ENCODE peak calls at places on chromosomes 3 and 15, in eight cellular contexts. One of them, this sample, is unnamed.

GRCh38 chr3:178112134-178112533 is 424.1 kb upstream of the KCNMB2 start:
- DNase-seq in A549: no peak
- DNase-seq in body of pancreas: no peak
- DNase-seq in BE2C: no peak
- DNase-seq in astrocyte: no peak
- DNase-seq in hepatocyte: no peak
- DNase-seq in psoas muscle: no peak
- DNase-seq in stomach: no peak
- DNase-seq in this sample: no peak

GRCh38 chr3:17639257-17639656 is 103.2 kb downstream of the TBC1D5 start:
- DNase-seq in stomach: no peak
- DNase-seq in astrocyte: peak; percentile 73
- DNase-seq in hepatocyte: no peak
- DNase-seq in body of pancreas: no peak
- DNase-seq in A549: peak; percentile 83
- DNase-seq in psoas muscle: no peak
- DNase-seq in BE2C: no peak
- DNase-seq in this sample: no peak

GRCh38 chr3:40521254-40521653 is 3.5 kb upstream of the ZNF621 start:
- DNase-seq in A549: no peak
- DNase-seq in stomach: no peak
- DNase-seq in hepatocyte: no peak
- DNase-seq in body of pancreas: no peak
- DNase-seq in BE2C: no peak
- DNase-seq in psoas muscle: no peak
- DNase-seq in astrocyte: no peak
- DNase-seq in this sample: no peak

GRCh38 chr15:37045859-37046318 is 54.5 kb downstream of the MEIS2 start:
- DNase-seq in A549: no peak
- DNase-seq in astrocyte: no peak
- DNase-seq in psoas muscle: no peak
- DNase-seq in body of pancreas: no peak
- DNase-seq in stomach: no peak
- DNase-seq in BE2C: no peak
- DNase-seq in hepatocyte: peak; percentile 39
- DNase-seq in this sample: peak; percentile 3

GRCh38 chr3:115581347-115582135 is 41.8 kb upstream of the GAP43 start:
- DNase-seq in A549: no peak
- DNase-seq in hepatocyte: peak; percentile 43
- DNase-seq in astrocyte: peak; percentile 7
- DNase-seq in stomach: no peak
- DNase-seq in BE2C: peak; percentile 9
- DNase-seq in body of pancreas: no peak
- DNase-seq in psoas muscle: peak; percentile 25
- DNase-seq in this sample: no peak

GRCh38 chr15:87207945-87208580 is 1048.5 kb downstream of the NTRK3 start:
- DNase-seq in astrocyte: peak; percentile 86
- DNase-seq in A549: no peak
- DNase-seq in BE2C: no peak
- DNase-seq in psoas muscle: no peak
- DNase-seq in hepatocyte: no peak
- DNase-seq in body of pancreas: no peak
- DNase-seq in stomach: no peak
- DNase-seq in this sample: no peak

GRCh38 chr3:132550579-132551305 is 46.3 kb upstream of the ACKR4 start:
- DNase-seq in astrocyte: peak; percentile 36
- DNase-seq in hepatocyte: no peak
- DNase-seq in body of pancreas: peak; percentile 53
- DNase-seq in A549: no peak
- DNase-seq in stomach: no peak
- DNase-seq in BE2C: no peak
- DNase-seq in psoas muscle: no peak
- DNase-seq in this sample: no peak

GRCh38 chr3:138452491-138452890 is 18.1 kb downstream of the ESYT3 start:
- DNase-seq in hepatocyte: no peak
- DNase-seq in A549: no peak
- DNase-seq in body of pancreas: no peak
- DNase-seq in astrocyte: no peak
- DNase-seq in stomach: no peak
- DNase-seq in BE2C: no peak
- DNase-seq in psoas muscle: no peak
- DNase-seq in this sample: no peak

GRCh38 chr3:123640311-123641083 is 55.6 kb upstream of the HACD2 start:
- DNase-seq in psoas muscle: no peak
- DNase-seq in BE2C: no peak
- DNase-seq in hepatocyte: no peak
- DNase-seq in body of pancreas: no peak
- DNase-seq in stomach: no peak
- DNase-seq in A549: no peak
- DNase-seq in astrocyte: peak; percentile 84
- DNase-seq in this sample: no peak

GRCh38 chr3:123641505-123641904 is 56.7 kb upstream of the HACD2 start:
- DNase-seq in astrocyte: no peak
- DNase-seq in stomach: no peak
- DNase-seq in A549: no peak
- DNase-seq in hepatocyte: no peak
- DNase-seq in psoas muscle: no peak
- DNase-seq in body of pancreas: no peak
- DNase-seq in BE2C: no peak
- DNase-seq in this sample: no peak

GRCh38 chr3:123642957-123643330 is 58.1 kb upstream of the HACD2 start:
- DNase-seq in BE2C: no peak
- DNase-seq in body of pancreas: no peak
- DNase-seq in astrocyte: no peak
- DNase-seq in stomach: no peak
- DNase-seq in psoas muscle: no peak
- DNase-seq in hepatocyte: no peak
- DNase-seq in A549: no peak
- DNase-seq in this sample: no peak

GRCh38 chr3:123641084-123641462 is 56.2 kb upstream of the HACD2 start:
- DNase-seq in body of pancreas: no peak
- DNase-seq in psoas muscle: no peak
- DNase-seq in A549: no peak
- DNase-seq in BE2C: no peak
- DNase-seq in stomach: no peak
- DNase-seq in astrocyte: no peak
- DNase-seq in hepatocyte: no peak
- DNase-seq in this sample: no peak

DNA sequence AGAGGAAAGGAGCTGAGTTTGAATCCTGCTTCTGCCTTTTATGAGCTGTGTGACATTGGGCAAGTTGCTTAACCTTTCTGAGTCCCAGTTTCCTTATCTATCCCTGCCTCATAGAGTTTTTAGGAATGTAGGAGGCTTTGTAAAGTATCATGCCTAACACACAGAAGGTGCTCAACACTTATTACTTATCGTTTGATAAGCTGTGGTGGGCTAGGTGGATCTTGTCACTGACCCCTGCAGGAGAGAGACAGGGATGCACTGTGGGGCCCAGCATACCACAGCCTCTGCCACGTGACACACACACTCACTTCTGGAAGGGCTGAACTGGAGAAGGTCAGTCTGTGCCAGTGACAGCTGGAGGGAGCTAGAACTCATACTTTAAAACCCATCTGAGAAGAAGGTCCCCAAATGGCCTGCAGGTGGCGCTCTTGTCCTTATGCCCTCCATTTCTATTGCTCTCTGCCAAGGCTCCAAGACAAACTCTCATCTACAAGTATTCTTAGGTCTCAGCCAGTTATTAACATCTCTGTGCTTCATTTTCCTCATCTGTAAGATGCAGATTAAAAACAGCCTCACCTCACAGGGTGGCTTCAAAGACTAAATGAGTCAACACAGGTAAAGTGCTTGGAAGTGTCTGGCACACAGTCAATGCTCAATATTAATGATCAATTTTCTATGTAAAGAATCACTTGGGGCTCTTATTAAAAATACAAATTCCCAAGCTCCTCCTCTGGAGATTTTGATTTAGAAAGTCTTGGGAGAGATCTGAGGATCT is 57.5 kb upstream of the HACD2 start:
- DNase-seq in astrocyte: peak; percentile 84
- DNase-seq in stomach: peak; percentile 72
- DNase-seq in BE2C: peak; percentile 86
- DNase-seq in body of pancreas: peak; percentile 86
- DNase-seq in hepatocyte: peak; percentile 87
- DNase-seq in psoas muscle: peak; percentile 53
- DNase-seq in A549: peak; percentile 92
- DNase-seq in this sample: peak; percentile 71
- H3K4me1 ChIP-seq in astrocyte: no peaks in the 10 kb centered on the region
- H3K4me1 ChIP-seq in stomach: peaks cover 32% of the 10 kb centered on the region
- H3K4me1 ChIP-seq in BE2C: no peaks in the 10 kb centered on the region
- H3K4me1 ChIP-seq in body of pancreas: no peaks in the 10 kb centered on the region
- H3K4me1 ChIP-seq in hepatocyte: no peaks in the 10 kb centered on the region
- H3K4me1 ChIP-seq in psoas muscle: no peaks in the 10 kb centered on the region
- H3K4me1 ChIP-seq in A549: no peaks in the 10 kb centered on the region
- H3K4me1 ChIP-seq in this sample: no peaks in the 10 kb centered on the region

DNA sequence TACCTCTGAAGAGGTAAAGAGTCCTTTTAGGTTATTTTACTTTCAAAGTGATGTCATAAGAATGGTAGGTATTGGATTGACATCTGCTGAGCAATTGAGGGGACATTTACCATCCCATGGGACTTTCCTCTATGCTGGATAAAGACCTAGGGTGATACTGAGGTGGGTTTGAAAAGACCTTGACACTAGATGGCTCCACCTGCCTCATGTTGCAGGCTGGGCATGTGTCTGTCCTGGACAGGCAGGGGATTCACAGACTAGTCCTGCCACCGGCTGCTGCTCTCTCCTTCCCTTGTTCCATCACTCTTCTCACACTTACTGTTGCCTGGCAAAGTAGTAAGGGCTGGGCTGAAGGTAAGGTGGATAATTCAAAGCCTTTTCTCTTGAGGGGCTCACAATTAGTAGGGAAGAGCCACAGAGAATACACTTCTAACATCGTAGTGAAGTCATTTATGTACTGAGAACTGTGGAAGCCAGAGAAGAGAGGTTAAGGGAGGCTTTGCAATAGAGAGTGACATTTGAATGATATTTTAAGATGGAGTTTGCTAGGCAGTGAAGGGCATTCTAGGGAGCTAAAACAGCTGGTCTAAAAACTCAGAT is 27.7 kb downstream of the TRAK1 start:
- DNase-seq in stomach: peak; percentile 56
- DNase-seq in psoas muscle: no peak
- DNase-seq in body of pancreas: peak; percentile 42
- DNase-seq in hepatocyte: peak; percentile 75
- DNase-seq in BE2C: peak; percentile 40
- DNase-seq in astrocyte: no peak
- DNase-seq in A549: peak; percentile 63
- DNase-seq in this sample: peak; percentile 26
- TF ChIP-seq CTCF in stomach: peak; percentile 51
- TF ChIP-seq CTCF in psoas muscle: peak; percentile 53
- TF ChIP-seq CTCF in body of pancreas: no peak
- TF ChIP-seq CTCF in hepatocyte: peak; percentile 54
- TF ChIP-seq CTCF in BE2C: peak; percentile 62
- TF ChIP-seq CTCF in astrocyte: peak; percentile 17
- TF ChIP-seq CTCF in A549: peak; percentile 63
- TF ChIP-seq CTCF in this sample: no peak

DNA sequence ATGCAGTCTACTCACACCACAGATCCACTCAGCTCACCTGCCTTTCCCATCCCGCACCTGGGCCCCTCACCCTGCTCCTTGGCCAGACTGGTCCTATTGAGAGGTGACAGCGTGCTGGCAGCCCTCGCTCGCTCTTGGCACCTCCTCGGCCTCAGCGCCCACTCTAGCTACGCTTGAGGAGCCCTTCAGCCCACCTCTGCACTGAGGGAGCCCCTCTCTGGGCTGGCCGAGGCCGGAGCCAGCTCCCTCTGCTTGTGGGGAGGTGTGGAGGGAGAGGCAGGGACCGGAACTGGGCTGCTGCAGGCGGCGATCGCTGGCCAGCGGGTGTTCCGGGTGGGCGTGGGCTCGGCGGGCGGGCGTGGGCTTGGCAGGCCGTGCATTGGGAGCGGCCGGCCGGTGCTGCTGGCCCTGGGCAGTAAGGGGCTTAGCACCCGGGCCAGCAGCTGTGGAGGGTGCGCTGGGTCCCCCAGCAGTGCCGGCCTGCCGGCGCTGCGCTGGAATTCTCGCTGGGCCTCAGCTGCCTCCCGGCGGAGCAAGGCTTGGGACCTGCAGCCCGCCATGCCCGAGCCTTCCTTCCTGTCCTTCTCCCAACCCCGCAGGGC is 45.5 kb upstream of the USP3 start:
- DNase-seq in BE2C: no peak
- DNase-seq in astrocyte: no peak
- DNase-seq in A549: no peak
- DNase-seq in hepatocyte: no peak
- DNase-seq in stomach: no peak
- DNase-seq in psoas muscle: no peak
- DNase-seq in body of pancreas: no peak
- DNase-seq in this sample: no peak
- H3K4me1 ChIP-seq in BE2C: no peaks in the 10 kb centered on the region
- H3K4me1 ChIP-seq in astrocyte: peaks cover 11% of the 10 kb centered on the region
- H3K4me1 ChIP-seq in A549: peaks cover 37% of the 10 kb centered on the region
- H3K4me1 ChIP-seq in hepatocyte: peaks cover 29% of the 10 kb centered on the region
- H3K4me1 ChIP-seq in stomach: peaks cover 34% of the 10 kb centered on the region
- H3K4me1 ChIP-seq in psoas muscle: no peaks in the 10 kb centered on the region
- H3K4me1 ChIP-seq in body of pancreas: peaks cover 31% of the 10 kb centered on the region
- H3K4me1 ChIP-seq in this sample: no peaks in the 10 kb centered on the region

GRCh38 chr3:53885239-53885638 is 3.3 kb upstream of the ACTR8 start:
- DNase-seq in body of pancreas: no peak
- DNase-seq in astrocyte: no peak
- DNase-seq in hepatocyte: no peak
- DNase-seq in BE2C: no peak
- DNase-seq in A549: peak; percentile 17
- DNase-seq in psoas muscle: no peak
- DNase-seq in stomach: no peak
- DNase-seq in this sample: no peak

GRCh38 chr3:53880396-53881345 is 1.3 kb downstream of the ACTR8 start:
- DNase-seq in stomach: no peak
- DNase-seq in body of pancreas: no peak
- DNase-seq in A549: no peak
- DNase-seq in psoas muscle: no peak
- DNase-seq in hepatocyte: no peak
- DNase-seq in BE2C: no peak
- DNase-seq in astrocyte: peak; percentile 44
- DNase-seq in this sample: no peak

GRCh38 chr3:53883008-53883407 is 1.1 kb upstream of the ACTR8 start:
- DNase-seq in body of pancreas: no peak
- DNase-seq in A549: no peak
- DNase-seq in astrocyte: no peak
- DNase-seq in hepatocyte: no peak
- DNase-seq in psoas muscle: no peak
- DNase-seq in stomach: no peak
- DNase-seq in BE2C: no peak
- DNase-seq in this sample: no peak

GRCh38 chr3:53884623-53885022 is 2.7 kb upstream of the ACTR8 start:
- DNase-seq in A549: no peak
- DNase-seq in astrocyte: no peak
- DNase-seq in psoas muscle: no peak
- DNase-seq in stomach: no peak
- DNase-seq in BE2C: no peak
- DNase-seq in hepatocyte: no peak
- DNase-seq in body of pancreas: no peak
- DNase-seq in this sample: peak; percentile 4

DNA sequence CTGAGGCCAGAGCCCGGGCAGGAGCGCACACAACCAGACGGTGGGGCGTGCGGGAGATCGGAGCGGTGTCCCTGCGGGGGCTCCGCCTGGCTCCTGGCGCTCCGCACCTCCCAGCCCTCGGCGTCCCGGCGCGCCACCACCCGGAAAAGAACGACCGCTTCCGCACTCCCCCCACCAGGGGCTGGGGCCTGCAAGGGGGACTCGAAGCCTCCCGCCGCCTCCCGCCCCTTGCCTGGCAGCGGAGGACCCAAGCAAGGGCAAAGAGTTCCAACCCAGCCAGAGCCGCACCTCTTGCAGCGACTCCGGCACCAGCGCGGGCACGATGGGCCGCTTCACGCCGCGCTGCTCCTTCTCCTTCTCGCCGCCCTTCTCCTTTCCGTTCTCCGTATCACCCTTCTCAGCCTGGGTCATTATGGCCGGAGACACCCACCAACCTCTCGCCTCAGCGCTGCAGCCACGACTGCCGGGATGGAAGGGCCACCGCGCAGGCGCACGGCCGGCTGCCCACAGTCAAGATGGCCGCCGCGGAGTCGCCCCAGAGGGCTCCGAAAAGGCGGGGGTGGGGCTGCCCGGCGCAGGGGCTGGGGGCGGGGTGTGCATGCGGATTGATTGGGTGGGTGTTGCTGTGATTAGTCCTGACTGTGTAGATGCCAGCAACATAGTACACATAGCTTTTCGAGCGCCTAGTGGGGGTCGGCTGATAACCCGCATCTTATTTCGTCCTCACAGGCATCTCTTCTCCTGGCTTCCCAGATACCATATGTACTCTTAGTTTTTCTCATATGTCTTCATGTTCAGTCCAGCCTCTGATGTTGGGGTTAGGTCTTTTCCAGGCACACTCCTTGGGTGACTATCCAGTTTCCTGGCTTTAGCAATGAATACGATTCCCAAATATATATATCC is at the start of gene ACTR8:
- DNase-seq in hepatocyte: peak; percentile 93
- DNase-seq in A549: peak; percentile 76
- DNase-seq in astrocyte: peak; percentile 60
- DNase-seq in stomach: peak; percentile 85
- DNase-seq in BE2C: peak; percentile 83
- DNase-seq in psoas muscle: peak; percentile 86
- DNase-seq in body of pancreas: peak; percentile 86
- DNase-seq in this sample: peak; percentile 84
- TF ChIP-seq CTCF in hepatocyte: no peak
- TF ChIP-seq CTCF in A549: no peak
- TF ChIP-seq CTCF in astrocyte: no peak
- TF ChIP-seq CTCF in stomach: no peak
- TF ChIP-seq CTCF in BE2C: no peak
- TF ChIP-seq CTCF in psoas muscle: peak; percentile 8
- TF ChIP-seq CTCF in body of pancreas: no peak
- TF ChIP-seq CTCF in this sample: peak; percentile 17